ENCODE peak calls at places on chromosomes 11 and 22, in five cellular contexts. E, N, C, Z and O are unnamed samples.

GRCh38 chr11:66467756-66468155 is 1.1 kb downstream of the PELI3 start:
- DNase-seq in E (peak; percentile 75), N (no peak), C (no peak), Z (no peak), O (no peak)

GRCh38 chr22:28005513-28005912 is 86.5 kb upstream of the PITPNB start:
- DNase-seq in E (no peak), N (no peak), C (no peak), Z (no peak), O (no peak)

GRCh38 chr11:114110948-114111347 is 51.4 kb downstream of the ZBTB16 start:
- DNase-seq in E (no peak), N (no peak), C (no peak), Z (no peak), O (no peak)

GRCh38 chr11:69500285-69501120 is 19.0 kb downstream of the LINC01488 start:
- DNase-seq in E (peak; percentile 68), N (no peak), C (no peak), Z (no peak), O (peak; percentile 93)

GRCh38 chr11:68325894-68326220 is 13.5 kb downstream of the LRP5 start:
- DNase-seq in E (no peak), N (no peak), C (no peak), Z (no peak), O (no peak)

GRCh38 chr11:124194696-124195418 is 11.7 kb downstream of the OR10D3 start:
- DNase-seq in E (no peak), N (peak; percentile 57), C (peak; percentile 21), Z (peak; percentile 55), O (no peak)

GRCh38 chr22:19610518-19611253 is 86.5 kb upstream of the CLDN5 start:
- DNase-seq in E (no peak), N (no peak), C (no peak), Z (no peak), O (peak; percentile 50)

GRCh38 chr11:78946945-78947914 is 372.6 kb upstream of the NARS2 start:
- DNase-seq in E (no peak), N (no peak), C (peak; percentile 4), Z (no peak), O (no peak)

GRCh38 chr11:36510567-36511020 is 522 bp upstream of the TRAF6 start:
- DNase-seq in E (no peak), N (no peak), C (peak; percentile 9), Z (no peak), O (no peak)

GRCh38 chr11:16011396-16011795 is 344.9 kb downstream of the SOX6 start:
- DNase-seq in E (no peak), N (no peak), C (no peak), Z (no peak), O (no peak)

GRCh38 chr22:49549851-49550430 is 277.7 kb downstream of the BRD1 start:
- DNase-seq in E (no peak), N (no peak), C (no peak), Z (no peak), O (no peak)

GRCh38 chr22:48496226-48496845 is 1331.3 kb downstream of the BRD1 start:
- DNase-seq in E (peak; percentile 59), N (no peak), C (no peak), Z (no peak), O (peak; percentile 79)

GRCh38 chr22:46036558-46037408 is 59.8 kb upstream of the WNT7B start:
- DNase-seq in E (peak; percentile 82), N (no peak), C (no peak), Z (no peak), O (peak; percentile 58)

GRCh38 chr11:121473064-121473777 is 20.5 kb upstream of the SORL1-AS1 start:
- DNase-seq in E (no peak), N (no peak), C (peak; percentile 19), Z (no peak), O (no peak)

GRCh38 chr11:67538306-67538705 is 15.1 kb upstream of the CABP2 start:
- DNase-seq in E (no peak), N (peak; percentile 1), C (peak; percentile 29), Z (no peak), O (no peak)

GRCh38 chr11:67615455-67616430 is 9.0 kb downstream of the NDUFV1 start:
- DNase-seq in E (no peak), N (peak; percentile 57), C (no peak), Z (no peak), O (no peak)

GRCh38 chr11:63508009-63508408 is 2.1 kb downstream of the LGALS12 start:
- DNase-seq in E (no peak), N (no peak), C (peak; percentile 24), Z (no peak), O (no peak)

GRCh38 chr11:7869467-7869866 is 61.6 kb downstream of the OR10A6 start:
- DNase-seq in E (no peak), N (no peak), C (no peak), Z (no peak), O (no peak)

GRCh38 chr22:24495365-24495675 is 188 bp downstream of the UPB1 start:
- DNase-seq in E (no peak), N (no peak), C (no peak), Z (no peak), O (peak; percentile 84)

GRCh38 chr22:35258144-35258988 is 1.1 kb downstream of the HMGXB4 start:
- DNase-seq in E (no peak), N (no peak), C (no peak), Z (no peak), O (no peak)

GRCh38 chr11:67530282-67530592 is 7.0 kb upstream of the CABP2 start:
- DNase-seq in E (no peak), N (peak; percentile 12), C (no peak), Z (no peak), O (no peak)

GRCh38 chr22:29838599-29838956 is 504 bp upstream of the ASCC2 start:
- DNase-seq in E (no peak), N (no peak), C (no peak), Z (no peak), O (no peak)

DNA sequence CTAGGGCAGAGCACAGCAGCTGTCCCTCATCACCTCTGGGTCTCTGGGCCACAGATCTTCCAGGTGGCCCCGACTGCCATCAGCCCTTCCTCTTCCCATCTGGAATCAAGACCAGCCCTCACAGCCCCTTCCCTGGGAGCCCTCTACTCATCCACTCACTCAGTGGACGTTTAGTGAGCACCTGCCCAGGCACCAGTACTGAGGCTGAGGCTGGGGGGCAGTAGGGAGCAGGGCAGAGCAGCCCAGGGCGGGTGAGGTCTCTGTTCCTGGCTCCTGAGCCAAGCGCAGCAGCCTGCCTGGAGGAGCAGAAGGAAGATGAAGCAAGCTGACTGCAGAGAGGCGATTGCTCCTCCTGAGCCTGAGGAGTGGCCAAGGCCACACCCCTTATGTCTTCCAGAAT is 5.5 kb downstream of the MAPK8IP2 start:
- DNase-seq in E (peak; percentile 38), N (peak; percentile 65), C (no peak), Z (no peak), O (peak; percentile 48)
- TF ChIP-seq CTCF in E (no peak), N (peak; percentile 50), C (peak; percentile 11), Z (peak; percentile 24), O (peak; percentile 25)

GRCh38 chr11:46383974-46384701 is 2.7 kb downstream of the MDK start:
- DNase-seq in E (peak; percentile 45), N (no peak), C (no peak), Z (no peak), O (no peak)

GRCh38 chr11:46385169-46386004 is 3.9 kb downstream of the MDK start:
- DNase-seq in E (peak; percentile 67), N (no peak), C (no peak), Z (no peak), O (peak; percentile 90)

GRCh38 chr11:46381836-46382643 is 571 bp downstream of the MDK start:
- DNase-seq in E (peak; percentile 85), N (peak; percentile 73), C (no peak), Z (no peak), O (no peak)

GRCh38 chr11:46382644-46383403 is 1.4 kb downstream of the MDK start:
- DNase-seq in E (no peak), N (no peak), C (peak; percentile 32), Z (no peak), O (no peak)

DNA sequence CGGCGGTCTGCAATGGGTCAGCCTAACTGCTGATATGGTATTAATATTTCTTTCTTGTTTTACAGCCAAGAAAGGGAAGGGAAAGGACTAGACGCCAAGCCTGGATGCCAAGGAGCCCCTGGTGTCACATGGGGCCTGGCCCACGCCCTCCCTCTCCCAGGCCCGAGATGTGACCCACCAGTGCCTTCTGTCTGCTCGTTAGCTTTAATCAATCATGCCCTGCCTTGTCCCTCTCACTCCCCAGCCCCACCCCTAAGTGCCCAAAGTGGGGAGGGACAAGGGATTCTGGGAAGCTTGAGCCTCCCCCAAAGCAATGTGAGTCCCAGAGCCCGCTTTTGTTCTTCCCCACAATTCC is 1.9 kb downstream of the MDK start:
- DNase-seq in E (no peak), N (no peak), C (no peak), Z (no peak), O (no peak)
- TF ChIP-seq CTCF in E (no peak), N (no peak), C (peak; percentile 62), Z (no peak), O (peak; percentile 35)

GRCh38 chr22:50696799-50697561 is 24.4 kb downstream of the SHANK3 start:
- DNase-seq in E (peak; percentile 72), N (no peak), C (no peak), Z (no peak), O (peak; percentile 74)
- TF ChIP-seq CTCF in E (peak; percentile 24), N (no peak), C (peak; percentile 79), Z (peak; percentile 77), O (peak; percentile 81)

DNA sequence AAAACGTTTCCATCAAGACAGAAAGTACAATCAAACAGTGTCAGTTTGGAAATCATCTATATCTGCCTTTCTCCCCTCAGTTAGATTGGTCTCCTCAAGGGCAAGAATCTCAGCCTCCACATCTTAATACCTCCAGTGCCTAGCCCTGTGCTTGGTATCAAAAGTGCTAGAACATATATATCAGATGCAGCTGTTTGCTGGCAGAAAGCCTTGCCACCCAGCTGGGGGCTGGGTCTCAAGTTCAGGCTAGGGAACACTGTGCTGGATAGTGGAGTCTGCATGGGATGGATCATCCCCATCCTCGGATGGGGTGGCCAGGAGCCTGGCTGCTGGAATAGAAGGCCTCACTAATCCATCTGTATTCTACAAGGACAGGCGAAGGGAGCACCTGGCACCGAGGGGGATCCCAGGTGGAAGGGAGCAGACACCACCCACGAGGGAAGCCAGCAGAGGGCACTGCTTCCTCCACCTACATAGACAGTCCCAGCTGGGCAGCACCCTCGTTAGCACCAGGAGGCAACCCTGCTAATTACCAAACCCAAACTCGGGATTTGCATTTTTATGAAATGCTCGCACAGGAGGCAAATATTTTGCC is 602.2 kb downstream of the BUD13 start:
- DNase-seq in E (no peak), N (no peak), C (no peak), Z (no peak), O (no peak)
- TF ChIP-seq CTCF in E (peak; percentile 53), N (peak; percentile 23), C (no peak), Z (peak; percentile 8), O (peak; percentile 47)

GRCh38 chr11:64588701-64589100 is 2.3 kb upstream of the SLC22A12 start:
- DNase-seq in E (no peak), N (no peak), C (no peak), Z (no peak), O (no peak)
- TF ChIP-seq CTCF in E (no peak), N (no peak), C (no peak), Z (no peak), O (no peak)